ENCODE peak calls at places on chromosomes 12 and 14, in seven cellular contexts. X is aorta, A is tibial artery, F is esophagus squamous epithelium, Q is lung, D is GM23338, C is hepatocyte. W is an unnamed sample.

GRCh38 chr12:9792961-9793617 is 32.4 kb upstream of the CD69 start:
- DNase-seq in F (no peak), D (no peak), X (no peak), C (no peak), A (no peak), Q (no peak), W (no peak)

GRCh38 chr12:103773109-103773905 is 67.7 kb downstream of the NT5DC3 start:
- DNase-seq in Q (no peak), D (no peak), F (no peak), C (no peak), A (no peak), X (no peak), W (no peak)

GRCh38 chr12:71665109-71665476 is 992 bp downstream of the THAP2 start:
- DNase-seq in Q (no peak), X (no peak), A (no peak), C (no peak), F (no peak), D (no peak), W (no peak)

GRCh38 chr12:107110519-107110859 is 17.1 kb upstream of the CRY1 start:
- DNase-seq in Q (no peak), C (no peak), X (no peak), A (no peak), F (no peak), D (no peak), W (no peak)

GRCh38 chr14:75800792-75801191 is 139.7 kb downstream of the TTLL5 start:
- DNase-seq in A (no peak), Q (no peak), X (no peak), D (peak; percentile 82), F (no peak), C (no peak), W (no peak)

GRCh38 chr12:96034631-96035282 is 630 bp downstream of the LTA4H start:
- DNase-seq in X (no peak), Q (peak; percentile 43), D (peak; percentile 58), A (no peak), F (no peak), C (peak; percentile 62), W (peak; percentile 27)

GRCh38 chr14:79809849-79810612 is 401.3 kb downstream of the DIO2 start:
- DNase-seq in Q (no peak), C (peak; percentile 23), A (no peak), D (peak; percentile 27), X (no peak), F (no peak), W (no peak)

GRCh38 chr14:39499514-39499913 is 67.3 kb upstream of the FBXO33 start:
- DNase-seq in X (no peak), D (no peak), Q (no peak), F (no peak), A (no peak), C (no peak), W (no peak)

GRCh38 chr12:4267904-4268548 is 5.5 kb upstream of the CCND2 start:
- DNase-seq in D (no peak), F (no peak), Q (no peak), A (no peak), X (no peak), C (no peak), W (no peak)

GRCh38 chr12:67433393-67434175 is 164.4 kb downstream of the CAND1 start:
- DNase-seq in A (no peak), C (no peak), X (no peak), Q (no peak), D (no peak), F (no peak), W (no peak)

GRCh38 chr14:55117816-55118441 is 11.1 kb upstream of the LGALS3 start:
- DNase-seq in D (no peak), F (no peak), C (no peak), Q (no peak), A (no peak), X (no peak), W (no peak)

GRCh38 chr14:94650806-94651805 is 38.9 kb downstream of the SERPINA3 start:
- DNase-seq in F (no peak), D (no peak), C (no peak), X (no peak), A (no peak), Q (no peak), W (no peak)

GRCh38 chr12:12209043-12209442 is 57.8 kb downstream of the LRP6 start:
- DNase-seq in F (no peak), C (no peak), D (no peak), A (no peak), Q (no peak), X (no peak), W (no peak)

GRCh38 chr12:20494803-20495202 is 126.5 kb downstream of the PDE3A start:
- DNase-seq in Q (no peak), F (no peak), X (no peak), A (no peak), C (no peak), D (no peak), W (no peak)

GRCh38 chr12:97713972-97714588 is 251.5 kb downstream of the RMST start:
- DNase-seq in A (no peak), D (no peak), Q (no peak), C (peak; percentile 13), F (no peak), X (no peak), W (no peak)

GRCh38 chr12:1935242-1935641 is 16.8 kb upstream of the CACNA2D4 start:
- DNase-seq in X (no peak), F (no peak), C (no peak), A (peak; percentile 66), Q (no peak), D (no peak), W (no peak)
- H3K27ac ChIP-seq in X (no peak overlapping the region), F (no peak overlapping the region), C (no peak overlapping the region), A (peak overlapping the region; percentile 86), Q (no peak overlapping the region), D (no peak overlapping the region), W (peak overlapping the region; percentile 92)

GRCh38 chr14:38254565-38255407 is 1.1 kb downstream of the CLEC14A start:
- DNase-seq in F (no peak), C (no peak), X (peak; percentile 64), A (no peak), D (no peak), Q (no peak), W (peak; percentile 46)

GRCh38 chr14:38255408-38255672 is 553 bp downstream of the CLEC14A start:
- DNase-seq in A (no peak), X (peak; percentile 75), C (peak; percentile 56), F (no peak), Q (no peak), D (peak; percentile 74), W (no peak)

GRCh38 chr14:38257500-38257899 is 1.6 kb upstream of the CLEC14A start:
- DNase-seq in X (no peak), C (no peak), A (no peak), Q (no peak), D (no peak), F (no peak), W (no peak)

GRCh38 chr14:38256358-38256840 is 506 bp upstream of the CLEC14A start:
- DNase-seq in F (no peak), C (no peak), D (no peak), Q (no peak), X (no peak), A (no peak), W (no peak)

DNA sequence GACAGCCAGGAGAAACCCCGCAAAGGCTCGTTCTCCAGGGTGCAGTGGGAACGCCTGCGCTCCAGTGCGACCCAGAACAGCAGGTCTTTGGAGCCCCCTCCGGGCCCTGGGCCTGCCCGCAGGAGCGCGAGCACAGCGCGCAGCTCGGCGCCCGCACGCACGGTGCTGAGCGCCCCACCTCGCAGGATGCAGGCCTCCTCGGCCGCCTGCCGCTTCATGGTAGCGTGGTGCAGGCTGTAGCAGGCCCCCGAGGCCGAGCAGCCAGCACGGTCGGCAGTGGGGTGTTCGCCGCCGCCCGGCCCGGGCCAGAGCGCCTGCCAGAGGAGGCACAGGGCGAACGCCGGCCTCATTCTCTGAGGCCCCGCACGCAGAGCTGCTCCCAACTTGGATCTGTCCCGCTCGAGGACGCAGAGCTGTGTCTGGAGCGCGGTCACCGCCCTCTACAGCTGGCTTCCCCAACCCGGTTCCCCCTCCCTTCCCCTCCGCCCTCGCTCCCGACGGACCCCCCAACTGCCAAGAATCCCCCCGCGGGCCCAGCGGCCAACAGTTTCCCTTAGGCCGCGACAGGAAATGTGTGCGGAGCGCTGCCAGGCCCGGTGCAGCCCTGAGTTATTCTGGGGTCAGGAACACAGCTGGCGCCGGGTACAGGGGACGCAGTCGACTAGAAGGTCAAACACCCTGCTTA is at the start of gene CLEC14A:
- DNase-seq in A (peak; percentile 71), F (no peak), X (peak; percentile 81), C (peak; percentile 21), D (peak; percentile 70), Q (peak; percentile 30), W (no peak)
- H3K4me3 ChIP-seq in A (peak within 1 kb of the TSS; percentile 43), F (peak within 1 kb of the TSS; percentile 34), X (no peak within 1 kb of the TSS), C (peak within 1 kb of the TSS; percentile 25), D (peak within 1 kb of the TSS; percentile 71), Q (peak within 1 kb of the TSS; percentile 73), W (peak within 1 kb of the TSS; percentile 28)

DNA sequence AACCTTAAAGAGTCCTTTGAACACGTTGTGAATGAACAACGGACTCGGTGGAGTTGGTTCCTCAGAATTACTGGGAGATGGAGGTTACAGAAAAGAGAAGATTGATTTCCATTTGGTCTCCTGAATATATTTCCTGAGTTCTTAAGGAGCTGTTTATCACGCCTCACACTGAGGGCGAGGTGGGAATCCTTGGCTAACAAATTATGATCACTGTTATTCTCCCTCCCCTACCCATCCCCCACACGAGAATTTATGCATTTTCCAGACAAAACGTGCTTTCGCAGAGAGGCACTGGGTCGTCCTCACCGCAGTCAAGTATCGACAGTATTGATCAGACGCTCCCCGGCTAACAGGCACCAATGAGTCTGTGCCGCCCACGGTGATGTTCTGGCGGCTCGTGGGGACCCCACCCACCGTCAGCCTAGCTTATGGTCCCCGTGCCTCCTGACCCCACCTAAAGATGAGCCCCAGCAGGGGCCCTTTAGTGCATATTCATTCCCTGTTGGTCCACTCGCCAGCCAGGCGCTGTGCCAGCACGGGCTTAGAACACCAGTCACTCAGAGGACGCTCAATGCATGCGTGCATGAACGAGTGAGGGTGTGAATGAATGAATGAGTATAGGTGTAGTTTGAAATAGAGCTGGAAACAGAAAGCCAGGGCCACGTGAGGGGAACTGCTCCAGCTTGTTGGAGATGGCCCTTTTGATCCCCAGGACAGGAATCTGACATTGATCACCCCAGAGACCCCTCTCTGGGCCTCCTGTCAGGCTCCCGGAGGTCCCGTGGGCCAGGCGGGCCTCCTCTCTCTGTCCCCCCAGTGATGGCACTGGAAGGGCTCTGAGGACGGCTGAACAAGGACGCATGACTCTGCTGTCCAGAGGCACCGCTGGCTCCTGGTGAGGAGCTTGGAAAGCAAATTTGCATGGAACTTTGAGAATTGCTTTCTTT is 194.1 kb upstream of the C14orf180 start:
- DNase-seq in A (peak; percentile 27), D (no peak), F (no peak), X (peak; percentile 52), Q (no peak), C (no peak), W (peak; percentile 25)
- H3K27ac ChIP-seq in A (no peak overlapping the region), D (no peak overlapping the region), F (no peak overlapping the region), X (no peak overlapping the region), Q (no peak overlapping the region), C (no peak overlapping the region), W (no peak overlapping the region)

DNA sequence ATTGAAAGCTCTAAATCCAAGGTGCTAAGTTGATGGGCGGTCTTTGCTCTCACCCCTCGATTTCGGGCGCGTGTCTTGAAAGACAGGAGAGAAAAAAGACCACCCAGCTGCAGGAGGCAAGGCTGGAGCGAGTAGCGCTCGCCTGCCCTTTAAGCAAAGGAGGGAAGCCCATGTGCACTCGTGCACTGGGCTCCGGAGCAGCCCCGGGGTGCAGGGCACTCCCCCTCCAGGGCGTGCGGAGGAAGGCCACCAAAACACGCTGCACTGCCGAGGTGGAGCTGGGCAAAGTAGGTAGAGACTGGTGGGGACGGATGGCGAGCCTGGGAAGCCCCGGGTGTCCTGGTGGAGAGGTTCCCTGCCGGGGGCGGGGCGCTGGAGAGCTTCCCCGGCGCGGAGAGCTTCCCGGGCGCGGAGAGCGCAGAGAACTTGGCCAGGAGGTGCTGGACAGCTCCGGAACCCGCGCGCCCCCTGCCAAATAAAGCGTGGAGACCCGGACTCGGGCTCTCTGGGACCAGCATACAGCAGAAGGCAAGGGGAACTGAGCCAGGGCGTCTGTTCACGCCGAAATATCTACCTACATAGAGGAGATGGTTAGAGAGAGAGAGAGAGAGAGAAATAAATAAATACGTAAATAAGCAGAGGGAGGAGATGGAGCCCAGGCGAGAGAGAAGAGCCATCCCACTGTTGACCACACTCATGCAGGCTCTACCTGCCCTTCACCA is 600 bp upstream of the NELL2 start:
- DNase-seq in X (peak; percentile 76), A (peak; percentile 59), C (peak; percentile 70), F (no peak), Q (peak; percentile 29), D (peak; percentile 90), W (peak; percentile 26)
- H3K4me3 ChIP-seq in X (peak overlapping the region; percentile 27), A (peak overlapping the region; percentile 49), C (peak overlapping the region; percentile 83), F (peak overlapping the region; percentile 32), Q (peak overlapping the region; percentile 6), D (peak overlapping the region; percentile 91), W (peak overlapping the region; percentile 59)